ENCODE peak calls at places on chromosome 1, in nine cellular contexts. Q, N, P, Y, L, S, V, Z and K are unnamed samples.

GRCh38 chr1:206658264-206658980 is 23.1 kb downstream of the DYRK3 start:
- DNase-seq in S (peak; percentile 79), P (peak; percentile 28), Q (no peak), V (no peak), Z (no peak), L (peak; percentile 45), Y (no peak), N (no peak), K (no peak)

GRCh38 chr1:29033829-29034466 is 89.8 kb downstream of the TMEM200B start:
- DNase-seq in Q (peak; percentile 60), L (peak; percentile 57), P (peak; percentile 67), S (no peak), N (no peak), Y (no peak), Z (peak; percentile 56), V (no peak), K (peak; percentile 59)

GRCh38 chr1:57017201-57017600 is 51.4 kb upstream of the C8B start:
- DNase-seq in V (no peak), Y (no peak), N (no peak), P (peak; percentile 1), Z (peak; percentile 16), L (no peak), S (no peak), Q (peak; percentile 12), K (peak; percentile 2)

GRCh38 chr1:198121058-198121829 is 35.6 kb upstream of the NEK7 start:
- DNase-seq in Y (no peak), Z (peak; percentile 92), Q (peak; percentile 96), V (no peak), N (no peak), P (peak; percentile 98), L (peak; percentile 68), S (no peak), K (peak; percentile 93)

GRCh38 chr1:203210988-203211387 is 18.5 kb downstream of the CHIT1 start:
- DNase-seq in V (no peak), P (no peak), N (no peak), L (no peak), Y (no peak), Z (no peak), S (no peak), Q (no peak), K (no peak)

GRCh38 chr1:161013591-161014513 is 7.1 kb downstream of the F11R start:
- DNase-seq in L (peak; percentile 90), Y (peak; percentile 49), V (peak; percentile 94), N (peak; percentile 84), S (peak; percentile 79), Q (peak; percentile 97), Z (peak; percentile 85), P (peak; percentile 92), K (peak; percentile 99)

GRCh38 chr1:162215902-162216301 is 146.4 kb downstream of the NOS1AP start:
- DNase-seq in L (no peak), S (no peak), Q (peak; percentile 21), Y (no peak), V (peak; percentile 67), N (no peak), Z (no peak), P (no peak), K (peak; percentile 9)

GRCh38 chr1:58884706-58885661 is 101.1 kb upstream of the JUN start:
- DNase-seq in Z (no peak), V (peak; percentile 90), L (no peak), S (no peak), P (no peak), Q (no peak), N (no peak), Y (no peak), K (no peak)

GRCh38 chr1:3530086-3530930 is 75.8 kb downstream of the ARHGEF16 start:
- DNase-seq in S (peak; percentile 46), L (peak; percentile 48), V (peak; percentile 37), P (no peak), Y (no peak), Q (no peak), Z (no peak), N (no peak), K (peak; percentile 16)

GRCh38 chr1:230878584-230878975 is 10.3 kb upstream of the C1orf198 start:
- DNase-seq in N (no peak), S (no peak), L (no peak), Z (peak; percentile 81), P (peak; percentile 69), V (no peak), Y (peak; percentile 47), Q (no peak), K (no peak)

GRCh38 chr1:31336687-31337467 is 36.0 kb downstream of the FABP3 start:
- DNase-seq in L (no peak), N (no peak), V (no peak), Z (no peak), S (no peak), Y (no peak), P (no peak), Q (no peak), K (no peak)

GRCh38 chr1:209375097-209375496 is 208.4 kb upstream of the CAMK1G start:
- DNase-seq in S (no peak), Q (no peak), L (no peak), V (no peak), Y (no peak), N (no peak), Z (no peak), P (no peak), K (no peak)

GRCh38 chr1:153697191-153697872 is 18.8 kb downstream of the NPR1 start:
- DNase-seq in P (peak; percentile 76), Q (peak; percentile 37), N (peak; percentile 82), S (peak; percentile 56), L (peak; percentile 16), Y (no peak), Z (no peak), V (no peak), K (peak; percentile 20)

GRCh38 chr1:234601217-234602017 is 8.6 kb downstream of the IRF2BP2 start:
- DNase-seq in N (no peak), Y (no peak), P (peak; percentile 70), V (no peak), Q (no peak), Z (peak; percentile 66), L (no peak), S (no peak), K (peak; percentile 61)

GRCh38 chr1:205450448-205450847 is 5.4 kb downstream of the BLACAT1 start:
- DNase-seq in Q (no peak), Z (no peak), S (peak; percentile 46), V (no peak), P (no peak), L (no peak), N (no peak), Y (no peak), K (no peak)

GRCh38 chr1:107649023-107649422 is 316.0 kb downstream of the VAV3 start:
- DNase-seq in P (no peak), N (no peak), Q (no peak), S (no peak), Y (no peak), Z (peak; percentile 28), L (no peak), V (no peak), K (peak; percentile 19)

GRCh38 chr1:203636306-203636705 is 9.7 kb downstream of the ATP2B4 start:
- DNase-seq in N (no peak), P (no peak), S (no peak), L (peak; percentile 87), Q (peak; percentile 95), Z (peak; percentile 52), V (no peak), Y (no peak), K (peak; percentile 88)

GRCh38 chr1:216820345-216820744 is 97.1 kb upstream of the ESRRG start:
- DNase-seq in N (no peak), Z (peak; percentile 68), Q (no peak), V (no peak), Y (no peak), S (no peak), P (no peak), L (no peak), K (no peak)

GRCh38 chr1:73564294-73564693 is 633.7 kb downstream of the LRRIQ3 start:
- DNase-seq in Z (no peak), L (no peak), N (no peak), Q (peak; percentile 28), Y (no peak), S (no peak), V (no peak), P (no peak), K (peak; percentile 9)

GRCh38 chr1:168136709-168137514 is at the start of gene GPR161:
- DNase-seq in Q (peak; percentile 44), P (peak; percentile 38), S (peak; percentile 77), Y (peak; percentile 27), Z (peak; percentile 36), V (peak; percentile 53), L (no peak), N (no peak), K (peak; percentile 55)
- TF ChIP-seq CTCF in Q (no peak), P (no peak), S (no peak), Y (no peak), Z (no peak), V (no peak), L (no peak), N (no peak), K (peak; percentile 9)

GRCh38 chr1:163535807-163536206 is 214.1 kb downstream of the NUF2 start:
- DNase-seq in P (peak; percentile 69), Y (no peak), Q (peak; percentile 48), V (no peak), Z (peak; percentile 5), S (no peak), L (peak; percentile 2), N (no peak), K (peak; percentile 50)
- TF ChIP-seq CTCF in P (peak; percentile 34), Y (no peak), Q (peak; percentile 22), V (no peak), Z (peak; percentile 28), S (no peak), L (no peak), N (no peak), K (peak; percentile 33)

DNA sequence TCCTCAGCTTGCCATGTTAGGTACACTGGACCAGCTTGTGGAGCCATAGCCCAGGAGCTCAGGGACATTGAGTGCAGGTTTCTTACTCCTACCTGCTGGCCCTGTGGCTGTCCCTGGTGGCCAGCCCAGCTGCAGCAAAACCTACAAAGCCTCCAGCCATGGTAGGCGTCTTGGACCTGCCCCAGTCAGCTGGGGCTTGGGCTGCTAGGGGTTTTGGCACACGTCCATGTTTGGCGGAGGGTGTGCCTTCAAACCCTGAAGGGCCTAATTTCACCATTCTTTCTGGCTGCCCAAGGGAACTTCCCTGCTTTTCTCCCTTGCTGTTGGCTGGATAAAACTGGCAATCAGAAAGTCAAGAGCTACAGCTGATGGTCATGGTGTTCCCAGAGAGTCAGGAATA is 25.4 kb downstream of the HMGCS2 start:
- DNase-seq in N (peak; percentile 52), L (no peak), Q (no peak), V (no peak), Z (no peak), Y (no peak), P (no peak), S (no peak), K (no peak)
- TF ChIP-seq CTCF in N (no peak), L (no peak), Q (no peak), V (no peak), Z (no peak), Y (no peak), P (no peak), S (no peak), K (no peak)

DNA sequence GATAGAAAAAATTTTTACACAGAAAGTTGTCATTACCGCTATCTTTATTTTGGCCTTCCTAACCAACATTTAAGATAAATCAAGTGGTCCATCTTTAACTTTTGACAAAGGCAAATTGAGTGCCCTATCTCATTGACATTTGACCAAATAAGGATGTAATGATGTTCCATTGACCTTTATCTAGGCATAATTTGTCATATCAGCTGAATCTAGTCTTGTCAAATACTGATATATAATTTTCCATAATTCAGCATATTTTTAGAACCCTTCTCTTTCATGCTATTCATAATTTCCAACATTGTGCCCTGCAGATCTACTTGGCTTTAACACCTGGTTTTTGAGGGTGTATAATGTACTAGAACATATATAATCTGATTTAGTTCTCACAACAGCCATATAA is 63.8 kb downstream of the XCL1 start:
- DNase-seq in Q (no peak), P (no peak), N (no peak), Y (no peak), V (no peak), S (no peak), L (no peak), Z (no peak), K (no peak)
- TF ChIP-seq CTCF in Q (no peak), P (no peak), N (no peak), Y (no peak), V (no peak), S (no peak), L (no peak), Z (no peak), K (no peak)